ENCODE peak calls at places on chromosomes 16 and 17, in nine cellular contexts. A, R, C, T, G, Y, Q, L and P are unnamed samples.

GRCh38 chr16:21554795-21555585 is 44.4 kb upstream of the METTL9 start:
- DNase-seq in Y (peak), C (no peak), R (peak), A (peak), T (peak), G (peak), L (peak), Q (peak), P (peak)

GRCh38 chr16:11705311-11705710 is 37.1 kb downstream of the SNN start:
- DNase-seq in Y (no peak), R (no peak), Q (no peak), C (no peak), L (no peak), A (no peak), G (no peak), T (no peak), P (no peak)

GRCh38 chr17:38605852-38606645 is at the start of gene SRCIN1:
- DNase-seq in G (no peak), A (no peak), R (no peak), Q (no peak), C (no peak), Y (peak), T (no peak), L (no peak), P (no peak)

GRCh38 chr16:55292491-55292890 is 31.5 kb upstream of the IRX6 start:
- DNase-seq in T (no peak), Y (no peak), Q (no peak), A (no peak), R (no peak), G (no peak), L (no peak), C (no peak), P (no peak)

GRCh38 chr16:49084628-49085390 is 196.8 kb downstream of the CBLN1 start:
- DNase-seq in Y (no peak), T (peak), A (no peak), C (no peak), Q (no peak), L (no peak), G (no peak), R (no peak), P (no peak)

GRCh38 chr16:15807603-15808009 is 49.2 kb downstream of the MYH11 start:
- DNase-seq in Y (no peak), G (no peak), A (peak), T (no peak), R (peak), Q (no peak), L (no peak), C (no peak), P (no peak)

GRCh38 chr17:50917418-50917743 is 51.2 kb upstream of the TOB1 start:
- DNase-seq in A (no peak), Y (no peak), G (no peak), R (no peak), C (no peak), T (no peak), L (no peak), Q (peak), P (no peak)

GRCh38 chr16:377419-377951 is 4.3 kb downstream of the PGAP6 start:
- DNase-seq in T (no peak), R (no peak), C (no peak), Q (no peak), L (no peak), A (no peak), Y (no peak), G (no peak), P (no peak)

GRCh38 chr17:36501963-36502362 is 15.5 kb downstream of the ZNHIT3 start:
- DNase-seq in G (no peak), L (no peak), Y (no peak), R (no peak), C (no peak), Q (no peak), T (no peak), A (no peak), P (no peak)

GRCh38 chr16:75095637-75096036 is 20.9 kb downstream of the LDHD start:
- DNase-seq in G (no peak), C (no peak), Q (no peak), T (no peak), R (no peak), L (no peak), A (no peak), Y (no peak), P (no peak)

GRCh38 chr17:2398655-2399571 is 1.9 kb downstream of the MNT start:
- DNase-seq in Q (peak), R (peak), G (peak), T (no peak), Y (peak), L (no peak), A (no peak), C (no peak), P (no peak)

GRCh38 chr17:3271072-3271848 is 26.9 kb downstream of the OR3A1 start:
- DNase-seq in R (no peak), C (no peak), A (no peak), T (no peak), Y (no peak), L (no peak), G (no peak), Q (no peak), P (no peak)

GRCh38 chr17:29445844-29446243 is 55.7 kb downstream of the TAOK1 start:
- DNase-seq in Q (no peak), Y (no peak), A (no peak), G (no peak), T (no peak), R (no peak), L (no peak), C (no peak), P (no peak)

GRCh38 chr17:62787358-62787757 is 20.8 kb downstream of the MARCHF10 start:
- DNase-seq in Y (no peak), Q (no peak), C (no peak), L (no peak), G (no peak), T (no peak), A (no peak), R (no peak), P (no peak)

GRCh38 chr16:3961449-3961849 is 80.9 kb upstream of the CREBBP start:
- DNase-seq in Q (no peak), G (no peak), C (no peak), R (no peak), A (no peak), L (no peak), Y (no peak), T (no peak), P (no peak)

GRCh38 chr17:76865174-76865573 is 3.0 kb upstream of the MGAT5B start:
- DNase-seq in Q (no peak), A (no peak), G (no peak), R (no peak), T (no peak), Y (no peak), C (no peak), L (no peak), P (no peak)

GRCh38 chr16:89392881-89393730 is 97.3 kb downstream of the ANKRD11 start:
- DNase-seq in A (no peak), L (no peak), Q (no peak), R (no peak), G (no peak), T (no peak), C (no peak), Y (no peak), P (no peak)

GRCh38 chr17:17902357-17902756 is 65.6 kb upstream of the SREBF1 start:
- DNase-seq in G (no peak), R (no peak), L (no peak), C (no peak), T (no peak), Y (no peak), Q (no peak), A (no peak), P (no peak)

GRCh38 chr17:80005360-80006338 is 30.0 kb downstream of the TBC1D16 start:
- DNase-seq in C (no peak), G (no peak), R (peak), A (no peak), T (peak), Y (no peak), Q (peak), L (no peak), P (no peak)

GRCh38 chr17:29855686-29856085 is 74.3 kb downstream of the SSH2 start:
- DNase-seq in C (no peak), Y (no peak), Q (no peak), A (no peak), R (peak), L (no peak), T (no peak), G (no peak), P (no peak)

GRCh38 chr16:50644730-50645129 is 36.4 kb downstream of the SNX20 start:
- DNase-seq in L (no peak), Q (no peak), G (no peak), R (peak), C (no peak), A (no peak), T (peak), Y (no peak), P (peak)

GRCh38 chr17:34220776-34221390 is 34.2 kb upstream of the CCL2 start:
- DNase-seq in G (no peak), A (no peak), L (no peak), C (no peak), R (no peak), T (no peak), Y (no peak), Q (no peak), P (no peak)

GRCh38 chr17:71337903-71338302 is 782.9 kb upstream of the SOX9 start:
- DNase-seq in R (peak), L (no peak), T (no peak), C (no peak), Y (no peak), Q (no peak), A (no peak), G (no peak), P (no peak)

GRCh38 chr17:32482568-32483320 is 4.0 kb upstream of the CDK5R1 start:
- DNase-seq in Q (no peak), C (no peak), A (no peak), T (no peak), G (no peak), L (no peak), R (no peak), Y (no peak), P (no peak)

GRCh38 chr16:69618307-69618706 is 52.5 kb downstream of the NFAT5 start:
- DNase-seq in G (no peak), A (no peak), C (no peak), Q (no peak), Y (no peak), L (no peak), T (no peak), R (peak), P (no peak)

GRCh38 chr17:52025231-52025630 is 133.3 kb downstream of the CA10 start:
- DNase-seq in A (no peak), T (no peak), C (no peak), L (no peak), G (no peak), Q (no peak), R (no peak), Y (no peak), P (no peak)

GRCh38 chr17:78272914-78273258 is 41.5 kb downstream of the TMEM235 start:
- DNase-seq in Y (no peak), C (no peak), A (no peak), T (no peak), L (no peak), R (no peak), Q (no peak), G (no peak), P (no peak)

GRCh38 chr17:57034807-57035754 is 50.0 kb upstream of the AKAP1 start:
- DNase-seq in L (no peak), Q (no peak), T (no peak), A (no peak), G (no peak), R (no peak), C (no peak), Y (peak), P (no peak)

GRCh38 chr16:26963109-26963508 is 103.6 kb upstream of the C16orf82 start:
- DNase-seq in G (no peak), A (no peak), C (no peak), T (peak), L (no peak), Q (no peak), R (peak), Y (no peak), P (no peak)
- TF ChIP-seq CTCF in G (no peak), A (peak), C (peak), T (peak), L (no peak), Q (peak), R (peak), Y (no peak), P (peak)

GRCh38 chr16:23728112-23728477 is 15.1 kb upstream of the ERN2 start:
- DNase-seq in L (no peak), G (no peak), T (no peak), R (no peak), C (no peak), Q (no peak), Y (no peak), A (no peak), P (no peak)
- TF ChIP-seq CTCF in L (no peak), G (no peak), T (no peak), R (no peak), C (no peak), Q (no peak), Y (no peak), A (no peak), P (no peak)

GRCh38 chr17:14882131-14882530 is 383.0 kb downstream of the PMP22 start:
- DNase-seq in R (no peak), G (no peak), Y (no peak), A (peak), L (no peak), C (peak), Q (no peak), T (no peak), P (peak)

GRCh38 chr17:14886200-14886739 is 378.9 kb downstream of the PMP22 start:
- DNase-seq in L (no peak), G (no peak), A (no peak), Y (no peak), T (no peak), C (no peak), R (peak), Q (no peak), P (no peak)
- TF ChIP-seq CTCF in L (no peak), G (peak), A (peak), Y (no peak), T (no peak), C (peak), R (peak), Q (peak), P (peak)

GRCh38 chr17:69175262-69175811 is 33.6 kb upstream of the ABCA6 start:
- DNase-seq in R (no peak), G (no peak), Q (no peak), A (no peak), Y (no peak), C (no peak), L (no peak), T (no peak), P (no peak)

GRCh38 chr17:69166957-69167356 is 25.3 kb upstream of the ABCA6 start:
- DNase-seq in T (no peak), A (no peak), C (no peak), G (no peak), L (no peak), Q (no peak), R (no peak), Y (no peak), P (no peak)

GRCh38 chr17:69175812-69176517 is 34.3 kb upstream of the ABCA6 start:
- DNase-seq in R (peak), T (peak), G (no peak), C (peak), Y (no peak), A (peak), L (no peak), Q (no peak), P (peak)

GRCh38 chr17:69173118-69173517 is 31.4 kb upstream of the ABCA6 start:
- DNase-seq in C (no peak), Q (no peak), Y (no peak), L (no peak), A (no peak), T (no peak), G (no peak), R (no peak), P (no peak)

DNA sequence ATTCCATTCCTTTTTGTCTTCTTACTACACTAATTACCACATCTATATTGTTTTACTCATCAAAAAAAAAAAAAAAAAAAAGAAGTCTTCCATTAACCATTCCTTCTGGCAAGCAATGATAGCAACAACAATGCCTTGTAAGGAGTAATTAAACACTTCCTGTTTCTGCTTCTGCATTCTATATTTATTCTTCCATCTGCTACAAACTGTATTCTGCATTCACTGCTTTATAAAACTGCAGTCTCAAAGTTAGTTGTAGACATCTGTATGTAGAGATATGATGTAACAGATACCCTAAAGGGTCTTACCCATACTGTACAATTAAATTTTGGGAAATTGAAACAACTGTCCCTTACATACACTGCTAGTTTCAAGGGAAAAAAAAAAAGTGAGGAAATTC is 28.7 kb upstream of the ABCA6 start:
- DNase-seq in C (no peak), A (no peak), T (no peak), G (no peak), Q (no peak), R (peak), Y (no peak), L (no peak), P (no peak)
- TF ChIP-seq CTCF in C (no peak), A (no peak), T (no peak), G (no peak), Q (no peak), R (no peak), Y (no peak), L (no peak), P (no peak)

GRCh38 chr16:78516006-78516405 is 416.6 kb downstream of the WWOX start:
- DNase-seq in Q (no peak), R (no peak), G (no peak), L (no peak), Y (no peak), A (no peak), C (no peak), T (no peak), P (no peak)
- TF ChIP-seq CTCF in Q (no peak), R (no peak), G (no peak), L (no peak), Y (no peak), A (no peak), C (no peak), T (no peak), P (no peak)

GRCh38 chr16:85699224-85699558 is 10.4 kb upstream of the GINS2 start:
- DNase-seq in T (no peak), G (no peak), Y (no peak), A (no peak), R (no peak), L (no peak), Q (no peak), C (no peak), P (no peak)
- TF ChIP-seq CTCF in T (no peak), G (no peak), Y (no peak), A (no peak), R (no peak), L (no peak), Q (no peak), C (no peak), P (no peak)